ENCODE peak calls at places on chromosomes 1 and 21, in four cellular contexts. One of them, this sample, is unnamed. For H3K9me3, the result is how much of the 10 kb centered on the place peaks cover.

GRCh38 chr1:237186733-237187132 is 144.7 kb downstream of the RYR2 start:
- DNase-seq in heart left ventricle: no peak
- DNase-seq in pancreas: no peak
- DNase-seq in K562: no peak
- DNase-seq in this sample: no peak

GRCh38 chr1:4081806-4082645 is 182.0 kb upstream of the C1orf174 start:
- DNase-seq in heart left ventricle: no peak
- DNase-seq in pancreas: no peak
- DNase-seq in K562: no peak
- DNase-seq in this sample: no peak

GRCh38 chr1:214548988-214549387 is 2.4 kb downstream of the PTPN14 start:
- DNase-seq in heart left ventricle: peak
- DNase-seq in pancreas: peak
- DNase-seq in K562: no peak
- DNase-seq in this sample: no peak

GRCh38 chr1:206952182-206952581 is 5.9 kb upstream of the PIGR start:
- DNase-seq in heart left ventricle: no peak
- DNase-seq in pancreas: no peak
- DNase-seq in K562: no peak
- DNase-seq in this sample: no peak

GRCh38 chr1:8429549-8430105 is 111.7 kb downstream of the SLC45A1 start:
- DNase-seq in heart left ventricle: no peak
- DNase-seq in pancreas: no peak
- DNase-seq in K562: no peak
- DNase-seq in this sample: no peak

GRCh38 chr1:31585736-31586365 is 9.5 kb downstream of the TINAGL1 start:
- DNase-seq in heart left ventricle: no peak
- DNase-seq in pancreas: no peak
- DNase-seq in K562: peak
- DNase-seq in this sample: no peak

GRCh38 chr1:201552941-201553341 is 14.0 kb downstream of the NAV1 start:
- DNase-seq in heart left ventricle: no peak
- DNase-seq in pancreas: no peak
- DNase-seq in K562: no peak
- DNase-seq in this sample: no peak

GRCh38 chr1:8816831-8817412 is 518 bp downstream of the RERE start:
- DNase-seq in heart left ventricle: peak
- DNase-seq in pancreas: peak
- DNase-seq in K562: peak
- DNase-seq in this sample: peak

GRCh38 chr1:240100351-240100750 is 8.7 kb downstream of the FMN2 start:
- DNase-seq in heart left ventricle: no peak
- DNase-seq in pancreas: no peak
- DNase-seq in K562: no peak
- DNase-seq in this sample: no peak

GRCh38 chr1:237568955-237569354 is 321.8 kb downstream of the ZP4 start:
- DNase-seq in heart left ventricle: no peak
- DNase-seq in pancreas: no peak
- DNase-seq in K562: no peak
- DNase-seq in this sample: no peak

GRCh38 chr1:61226791-61227567 is 144.6 kb downstream of the NFIA start:
- DNase-seq in heart left ventricle: no peak
- DNase-seq in pancreas: peak
- DNase-seq in K562: no peak
- DNase-seq in this sample: no peak

GRCh38 chr1:180178511-180179161 is 24.0 kb downstream of the QSOX1 start:
- DNase-seq in heart left ventricle: peak
- DNase-seq in pancreas: peak
- DNase-seq in K562: peak
- DNase-seq in this sample: peak

GRCh38 chr1:60280764-60281278 is 207.3 kb upstream of the C1orf87 start:
- DNase-seq in heart left ventricle: no peak
- DNase-seq in pancreas: no peak
- DNase-seq in K562: no peak
- DNase-seq in this sample: no peak

GRCh38 chr1:27862671-27863551 is 9.4 kb upstream of the THEMIS2 start:
- DNase-seq in heart left ventricle: peak
- DNase-seq in pancreas: no peak
- DNase-seq in K562: no peak
- DNase-seq in this sample: no peak

GRCh38 chr1:8870605-8871538 is 7.6 kb downstream of the ENO1 start:
- DNase-seq in heart left ventricle: no peak
- DNase-seq in pancreas: no peak
- DNase-seq in K562: no peak
- DNase-seq in this sample: no peak

GRCh38 chr21:42913461-42913860 is 12.0 kb downstream of the ERVH48-1 start:
- DNase-seq in heart left ventricle: no peak
- DNase-seq in pancreas: no peak
- DNase-seq in K562: no peak
- DNase-seq in this sample: no peak

GRCh38 chr1:78387872-78388271 is 102.9 kb upstream of the PTGFR start:
- DNase-seq in heart left ventricle: no peak
- DNase-seq in pancreas: no peak
- DNase-seq in K562: no peak
- DNase-seq in this sample: no peak

GRCh38 chr1:228464487-228464983 is 22.6 kb upstream of the RNF187 start:
- DNase-seq in heart left ventricle: peak
- DNase-seq in pancreas: peak
- DNase-seq in K562: no peak
- DNase-seq in this sample: peak

GRCh38 chr1:108830119-108831008 is 26.5 kb downstream of the AKNAD1 start:
- DNase-seq in heart left ventricle: peak
- DNase-seq in pancreas: peak
- DNase-seq in K562: peak
- DNase-seq in this sample: peak

GRCh38 chr1:58849556-58849955 is 65.7 kb upstream of the JUN start:
- DNase-seq in heart left ventricle: no peak
- DNase-seq in pancreas: no peak
- DNase-seq in K562: no peak
- DNase-seq in this sample: no peak
- H3K4me3 ChIP-seq in heart left ventricle: no peak
- H3K4me3 ChIP-seq in pancreas: no peak
- H3K4me3 ChIP-seq in K562: no peak
- H3K4me3 ChIP-seq in this sample: no peak

DNA sequence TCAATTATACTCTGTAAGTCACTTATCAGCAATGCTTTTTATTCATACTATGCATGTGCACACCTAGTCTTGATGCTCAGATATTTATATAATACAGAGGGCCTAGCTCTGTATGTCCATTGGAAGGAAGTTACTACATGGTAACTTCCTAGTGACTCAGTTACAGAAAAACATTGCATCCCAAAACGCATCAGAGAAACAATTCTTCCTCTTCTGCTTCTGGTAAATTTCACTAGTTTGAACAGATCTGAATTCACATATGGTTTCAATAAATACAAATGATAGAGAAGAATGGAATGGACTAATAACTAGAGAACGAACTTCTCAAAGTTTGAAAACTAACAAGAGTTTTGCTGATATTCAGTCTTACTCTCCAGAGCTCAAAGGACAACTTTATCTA is 811.3 kb upstream of the ADGRL2 start:
- DNase-seq in heart left ventricle: no peak
- DNase-seq in pancreas: no peak
- DNase-seq in K562: no peak
- DNase-seq in this sample: no peak
- H3K9me3 ChIP-seq in heart left ventricle: under half
- H3K9me3 ChIP-seq in pancreas: under half
- H3K9me3 ChIP-seq in K562: under half
- H3K9me3 ChIP-seq in this sample: under half

GRCh38 chr21:29394051-29394450 is 95.3 kb downstream of the BACH1 start:
- DNase-seq in heart left ventricle: no peak
- DNase-seq in pancreas: no peak
- DNase-seq in K562: no peak
- DNase-seq in this sample: no peak
- H3K4me3 ChIP-seq in heart left ventricle: no peak
- H3K4me3 ChIP-seq in pancreas: no peak
- H3K4me3 ChIP-seq in K562: no peak
- H3K4me3 ChIP-seq in this sample: no peak

DNA sequence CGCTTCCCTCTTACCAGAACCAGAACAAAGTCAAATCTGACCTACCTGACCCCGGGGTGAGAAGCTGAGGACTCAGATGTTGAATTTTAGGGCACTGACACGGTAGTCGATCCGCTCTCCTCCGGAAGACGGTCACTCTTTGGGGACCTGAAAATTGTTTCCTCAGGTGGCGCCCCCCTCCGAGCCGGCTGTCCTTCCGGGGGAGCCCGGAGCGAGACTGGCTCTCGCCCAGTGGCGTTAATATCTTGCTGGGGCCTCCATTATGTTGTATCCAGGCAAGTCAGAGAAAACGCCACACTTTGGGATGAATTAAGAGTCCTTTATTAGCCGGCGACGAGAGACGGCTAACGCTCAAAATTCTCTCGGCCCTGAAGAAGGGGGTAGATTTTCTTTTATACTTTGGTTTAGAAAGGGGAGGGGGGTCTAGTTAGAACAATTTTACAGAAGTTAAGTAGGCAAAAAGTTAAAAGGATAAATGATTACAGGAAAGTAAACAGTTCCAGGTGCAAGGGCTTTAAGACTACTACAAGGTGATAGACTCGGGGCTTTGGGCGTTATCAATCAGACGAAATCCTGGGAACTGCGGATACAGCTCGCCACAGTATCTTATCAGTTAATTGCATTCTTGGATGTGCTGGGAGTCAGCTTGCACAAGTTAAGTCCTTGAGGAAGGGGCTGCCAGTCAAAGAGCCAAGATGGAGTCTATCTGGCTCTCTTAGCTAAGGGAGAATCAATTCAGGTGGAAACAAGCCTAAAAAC is 269.5 kb downstream of the DSCAM start:
- DNase-seq in heart left ventricle: no peak
- DNase-seq in pancreas: no peak
- DNase-seq in K562: no peak
- DNase-seq in this sample: no peak
- H3K9me3 ChIP-seq in heart left ventricle: under half
- H3K9me3 ChIP-seq in pancreas: under half
- H3K9me3 ChIP-seq in K562: under half
- H3K9me3 ChIP-seq in this sample: under half

DNA sequence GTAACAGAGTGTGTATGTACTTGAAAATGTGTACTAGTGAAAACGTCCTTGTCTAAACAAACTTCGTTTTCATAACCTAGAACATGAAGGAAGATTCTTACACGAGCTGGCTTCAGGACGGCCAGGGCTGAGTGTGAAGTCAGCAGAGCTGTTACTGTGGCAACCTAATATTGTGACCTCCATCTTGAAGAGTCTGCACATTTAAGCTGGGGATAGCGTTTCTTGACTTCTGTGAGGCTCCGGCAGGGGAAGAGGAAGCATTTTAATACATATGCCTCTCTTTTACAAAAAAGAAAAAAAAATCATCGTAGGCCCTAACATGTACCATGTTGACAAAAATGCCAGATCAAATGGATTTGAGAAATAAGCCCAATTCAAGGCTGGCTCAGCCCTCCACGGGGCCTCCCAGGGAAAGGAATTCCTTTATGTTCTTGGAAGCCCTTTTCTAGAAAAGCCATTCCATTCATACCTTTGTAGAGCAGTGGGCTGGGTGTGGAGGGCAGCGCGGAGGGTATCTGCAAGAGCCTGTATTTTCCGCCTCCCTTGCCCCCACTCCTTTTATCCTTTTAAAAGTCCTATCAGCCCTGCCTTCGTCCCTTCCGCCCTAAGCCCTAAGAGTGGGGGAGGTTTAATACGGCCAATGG is 51.1 kb downstream of the SIM2 start:
- DNase-seq in heart left ventricle: no peak
- DNase-seq in pancreas: no peak
- DNase-seq in K562: no peak
- DNase-seq in this sample: no peak
- H3K4me3 ChIP-seq in heart left ventricle: no peak
- H3K4me3 ChIP-seq in pancreas: no peak
- H3K4me3 ChIP-seq in K562: no peak
- H3K4me3 ChIP-seq in this sample: no peak